ENCODE peak calls at places on chromosomes 6 and 20, in four cellular contexts. D, P, Z and G are unnamed samples. For H3K4me1, the result is how much of the 10 kb centered on the place peaks cover.

GRCh38 chr6:132813173-132813856 is 1.1 kb upstream of the RPS12 start:
- DNase-seq in D (no peak), P (peak), Z (no peak), G (peak)

GRCh38 chr20:4592316-4593148 is 129.2 kb upstream of the PRND start:
- DNase-seq in D (peak), P (peak), Z (peak), G (peak)

GRCh38 chr6:121695346-121695745 is 259.9 kb downstream of the GJA1 start:
- DNase-seq in D (no peak), P (peak), Z (no peak), G (no peak)

GRCh38 chr6:106170030-106170791 is 84.1 kb downstream of the PRDM1 start:
- DNase-seq in D (no peak), P (no peak), Z (no peak), G (no peak)

GRCh38 chr20:9741996-9742395 is 96.9 kb downstream of the PAK5 start:
- DNase-seq in D (no peak), P (no peak), Z (no peak), G (no peak)

GRCh38 chr20:23108871-23109270 is 22.7 kb upstream of the CD93 start:
- DNase-seq in D (no peak), P (no peak), Z (no peak), G (no peak)

GRCh38 chr6:87705070-87705691 is 3.1 kb upstream of the AKIRIN2 start:
- DNase-seq in D (no peak), P (no peak), Z (no peak), G (no peak)

GRCh38 chr6:168045706-168046620 is 33.0 kb downstream of the FRMD1 start:
- DNase-seq in D (no peak), P (no peak), Z (no peak), G (no peak)

GRCh38 chr20:38893485-38894090 is 32.6 kb upstream of the FAM83D start:
- DNase-seq in D (peak), P (peak), Z (peak), G (peak)

GRCh38 chr6:21634582-21634981 is 41.0 kb downstream of the SOX4 start:
- DNase-seq in D (no peak), P (peak), Z (no peak), G (peak)

GRCh38 chr6:16855460-16855859 is 94.2 kb upstream of the ATXN1 start:
- DNase-seq in D (no peak), P (no peak), Z (no peak), G (no peak)

GRCh38 chr6:165574770-165575549 is 88.1 kb downstream of the PDE10A start:
- DNase-seq in D (no peak), P (no peak), Z (no peak), G (no peak)

GRCh38 chr6:49646130-49646824 is 9.6 kb upstream of the RHAG start:
- DNase-seq in D (no peak), P (no peak), Z (no peak), G (no peak)

GRCh38 chr6:45001663-45002062 is 326.5 kb upstream of the RUNX2 start:
- DNase-seq in D (no peak), P (peak), Z (no peak), G (no peak)

GRCh38 chr20:10798811-10799210 is 125.0 kb upstream of the JAG1 start:
- DNase-seq in D (no peak), P (peak), Z (no peak), G (no peak)

GRCh38 chr6:45415315-45415714 is 37.6 kb upstream of the SUPT3H start:
- DNase-seq in D (no peak), P (no peak), Z (no peak), G (no peak)

GRCh38 chr20:10357061-10357708 is 76.8 kb downstream of the MKKS start:
- DNase-seq in D (no peak), P (no peak), Z (no peak), G (no peak)

GRCh38 chr6:84082693-84083265 is 49.2 kb downstream of the MRAP2 start:
- DNase-seq in D (no peak), P (no peak), Z (no peak), G (no peak)

GRCh38 chr20:2767768-2768631 is 32.4 kb downstream of the CPXM1 start:
- DNase-seq in D (peak), P (peak), Z (peak), G (no peak)

GRCh38 chr6:80425089-80425823 is 318.8 kb downstream of the BCKDHB start:
- DNase-seq in D (no peak), P (peak), Z (no peak), G (no peak)

GRCh38 chr6:105879902-105880547 is 206.1 kb upstream of the PRDM1 start:
- DNase-seq in D (no peak), P (no peak), Z (no peak), G (no peak)

GRCh38 chr20:63532449-63532971 is 4.7 kb downstream of the PTK6 start:
- DNase-seq in D (no peak), P (no peak), Z (peak), G (no peak)

GRCh38 chr6:135906542-135906941 is 55.0 kb downstream of the PDE7B start:
- DNase-seq in D (no peak), P (peak), Z (no peak), G (no peak)

GRCh38 chr20:10954137-10954840 is 280.5 kb upstream of the JAG1 start:
- DNase-seq in D (peak), P (no peak), Z (no peak), G (no peak)

GRCh38 chr20:62539208-62539607 is 63.4 kb upstream of the GATA5 start:
- DNase-seq in D (no peak), P (no peak), Z (no peak), G (no peak)

GRCh38 chr6:14711056-14711703 is 534.7 kb upstream of the JARID2 start:
- DNase-seq in D (peak), P (peak), Z (no peak), G (peak)

GRCh38 chr6:37696220-37696840 is 1.4 kb downstream of the MDGA1 start:
- DNase-seq in D (peak), P (peak), Z (no peak), G (no peak)

GRCh38 chr20:3378138-3378537 is 29.3 kb downstream of the DNAAF9 start:
- DNase-seq in D (no peak), P (no peak), Z (no peak), G (no peak)

GRCh38 chr20:11582073-11582472 is 335.6 kb upstream of the BTBD3 start:
- DNase-seq in D (no peak), P (no peak), Z (no peak), G (no peak)

GRCh38 chr20:35953411-35954199 is 697 bp downstream of the SCAND1 start:
- DNase-seq in D (peak), P (peak), Z (peak), G (peak)

GRCh38 chr20:53872561-53873248 is 197.7 kb downstream of the BCAS1 start:
- DNase-seq in D (no peak), P (peak), Z (no peak), G (peak)

GRCh38 chr6:6730831-6731230 is 142.3 kb downstream of the LY86 start:
- DNase-seq in D (no peak), P (peak), Z (no peak), G (no peak)

GRCh38 chr6:55399331-55399730 is 72.1 kb downstream of the GFRAL start:
- DNase-seq in D (no peak), P (peak), Z (no peak), G (no peak)

GRCh38 chr20:54284928-54285704 is 77.2 kb downstream of the PFDN4 start:
- DNase-seq in D (no peak), P (no peak), Z (no peak), G (peak)

DNA sequence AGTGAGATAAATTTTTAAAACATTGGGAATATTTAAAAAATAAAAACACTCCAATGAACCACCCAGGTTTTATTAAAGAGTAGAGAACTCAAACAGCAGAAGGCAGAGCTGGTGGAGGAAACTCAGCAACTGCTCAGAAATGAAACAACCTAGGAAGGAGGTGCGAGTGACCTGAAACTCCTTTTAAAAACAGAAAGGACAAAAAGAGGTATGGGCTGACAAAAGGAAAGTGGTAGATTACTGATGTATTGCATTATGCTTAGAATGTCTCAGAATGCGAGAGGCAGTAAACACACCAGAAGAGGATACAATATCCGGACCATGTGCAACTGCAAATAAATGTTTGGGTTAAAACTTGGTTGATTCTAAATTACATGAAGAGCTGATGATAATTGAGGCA is 97.6 kb downstream of the ESR1 start:
- DNase-seq in D (no peak), P (no peak), Z (no peak), G (no peak)
- H3K4me1 ChIP-seq in D (under half), P (under half), Z (under half), G (under half)

DNA sequence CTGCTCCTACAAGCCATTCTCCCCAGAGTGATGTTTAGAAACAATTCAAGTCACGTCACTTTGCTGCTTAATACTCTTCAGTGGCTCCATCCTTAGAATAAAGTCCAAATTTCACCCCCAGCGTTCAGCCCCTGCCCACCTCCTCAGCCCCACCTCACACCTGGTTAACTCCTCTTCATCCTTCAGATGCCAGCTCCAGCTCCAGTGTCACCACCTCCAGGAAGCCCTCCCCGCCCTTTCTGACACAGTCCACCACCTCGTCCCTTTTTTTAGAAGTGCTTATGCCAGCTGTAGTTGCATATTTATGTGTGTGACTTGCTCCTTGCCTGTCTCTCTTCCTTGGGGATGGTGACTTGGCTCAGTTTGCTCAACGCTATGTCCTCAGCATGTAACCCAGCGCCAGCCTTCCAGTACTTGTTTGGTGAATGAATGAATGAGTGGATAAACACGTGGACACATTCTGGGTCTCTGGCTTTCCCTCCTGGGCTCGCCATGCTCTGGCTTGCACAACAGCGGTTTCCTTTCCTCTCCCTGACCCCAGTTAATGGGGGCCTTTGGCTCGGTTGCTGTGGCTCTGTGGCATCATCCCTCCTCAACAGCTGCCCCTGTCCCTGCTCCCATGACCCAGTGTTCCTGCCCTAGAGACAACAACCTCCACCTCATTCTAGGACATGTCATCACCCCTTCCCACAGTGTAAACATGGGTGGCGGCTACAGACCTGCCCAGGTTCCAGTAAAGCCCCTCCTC is 3.7 kb upstream of the IP6K3 start:
- DNase-seq in D (no peak), P (no peak), Z (no peak), G (no peak)
- H3K4me1 ChIP-seq in D (under half), P (under half), Z (under half), G (under half)

GRCh38 chr6:402901-403658 is 11.5 kb downstream of the IRF4 start:
- DNase-seq in D (no peak), P (no peak), Z (no peak), G (no peak)
- H3K4me1 ChIP-seq in D (under half), P (under half), Z (under half), G (under half)

GRCh38 chr6:134174790-134175531 is 122.5 kb upstream of the SLC2A12 start:
- DNase-seq in D (peak), P (peak), Z (peak), G (peak)
- H3K4me1 ChIP-seq in D (under half), P (under half), Z (under half), G (under half)